ENCODE peak calls at places on chromosomes 6 and 20, in four cellular contexts. X is substantia nigra, I is NCI-H774, R is nephron progenitor cell. U is an unnamed sample.

GRCh38 chr6:105459049-105459448 is 56.2 kb upstream of the PREP start:
- DNase-seq in X (no peak), I (no peak), R (no peak), U (no peak)

GRCh38 chr20:55667955-55668354 is 337.4 kb downstream of the CBLN4 start:
- DNase-seq in X (no peak), I (peak; percentile 40), R (peak; percentile 3), U (no peak)

GRCh38 chr20:52746190-52746589 is 226.0 kb upstream of the TSHZ2 start:
- DNase-seq in X (no peak), I (no peak), R (no peak), U (peak; percentile 15)

GRCh38 chr6:34671362-34671761 is 25.2 kb downstream of the ILRUN start:
- DNase-seq in X (no peak), I (no peak), R (no peak), U (no peak)

GRCh38 chr6:152462716-152463115 is 174.4 kb downstream of the SYNE1 start:
- DNase-seq in X (no peak), I (no peak), R (no peak), U (no peak)

GRCh38 chr6:44043479-44044153 is 83.6 kb downstream of the MRPL14 start:
- DNase-seq in X (no peak), I (no peak), R (no peak), U (no peak)

GRCh38 chr20:19631410-19631809 is 126.6 kb upstream of the RIN2 start:
- DNase-seq in X (no peak), I (no peak), R (no peak), U (no peak)

GRCh38 chr6:14804444-14805210 is 441.2 kb upstream of the JARID2 start:
- DNase-seq in X (peak; percentile 64), I (no peak), R (no peak), U (no peak)

GRCh38 chr20:57372581-57373350 is 18.4 kb upstream of the RBM38 start:
- DNase-seq in X (no peak), I (no peak), R (no peak), U (no peak)

GRCh38 chr20:59628171-59628570 is 23.8 kb downstream of the PHACTR3 start:
- DNase-seq in X (peak; percentile 87), I (no peak), R (no peak), U (no peak)

GRCh38 chr20:44174996-44175766 is 11.8 kb downstream of the JPH2 start:
- DNase-seq in X (no peak), I (no peak), R (no peak), U (no peak)

GRCh38 chr6:75605635-75606034 is 4.0 kb downstream of the SENP6 start:
- DNase-seq in X (no peak), I (no peak), R (no peak), U (no peak)

GRCh38 chr6:24980507-24981384 is 45.0 kb upstream of the RIPOR2 start:
- DNase-seq in X (no peak), I (peak; percentile 53), R (no peak), U (no peak)

GRCh38 chr6:56656466-56656865 is 13.8 kb upstream of the DST start:
- DNase-seq in X (no peak), I (no peak), R (no peak), U (no peak)

GRCh38 chr6:3017304-3017703 is 17.6 kb downstream of the NQO2 start:
- DNase-seq in X (no peak), I (no peak), R (no peak), U (no peak)

GRCh38 chr20:57136734-57137133 is 129.7 kb downstream of the BMP7 start:
- DNase-seq in X (no peak), I (no peak), R (no peak), U (no peak)

U was measured in WERI-Rb-1.